ENCODE peak calls at places on chromosomes 4 and X, in eight cellular contexts. L, K, Q, R, J, Y, P and A are unnamed samples.

GRCh38 chr4:15167743-15168142 is 165.5 kb downstream of the CPEB2 start:
- DNase-seq in L (no peak), K (no peak), Q (no peak), R (no peak), J (no peak), Y (no peak), P (no peak), A (no peak)

GRCh38 chr4:7193040-7193958 is 961 bp downstream of the SORCS2 start:
- DNase-seq in L (no peak), K (no peak), Q (no peak), R (no peak), J (no peak), Y (no peak), P (no peak), A (no peak)

GRCh38 chrX:20267924-20268701 is 1.4 kb upstream of the RPS6KA3 start:
- DNase-seq in L (peak), K (peak), Q (no peak), R (peak), J (no peak), Y (peak), P (peak), A (no peak)

GRCh38 chrX:85084770-85085393 is 81.2 kb downstream of the APOOL start:
- DNase-seq in L (no peak), K (peak), Q (peak), R (no peak), J (no peak), Y (peak), P (no peak), A (no peak)

GRCh38 chr4:147118523-147118922 is 172.9 kb upstream of the TTC29 start:
- DNase-seq in L (no peak), K (no peak), Q (no peak), R (no peak), J (no peak), Y (peak), P (no peak), A (no peak)

GRCh38 chr4:166153539-166153938 is 280.5 kb downstream of the TLL1 start:
- DNase-seq in L (no peak), K (no peak), Q (peak), R (no peak), J (no peak), Y (peak), P (no peak), A (no peak)

GRCh38 chrX:118251251-118251650 is 94.7 kb upstream of the WDR44 start:
- DNase-seq in L (no peak), K (no peak), Q (no peak), R (no peak), J (no peak), Y (no peak), P (no peak), A (no peak)

GRCh38 chr4:184385705-184386141 is 88.6 kb downstream of the IRF2 start:
- DNase-seq in L (no peak), K (peak), Q (no peak), R (no peak), J (no peak), Y (peak), P (no peak), A (no peak)

GRCh38 chr4:15396157-15396800 is 31.6 kb upstream of the C1QTNF7 start:
- DNase-seq in L (no peak), K (peak), Q (no peak), R (no peak), J (peak), Y (peak), P (no peak), A (no peak)

GRCh38 chr4:38856046-38856445 is 571 bp downstream of the TLR6 start:
- DNase-seq in L (no peak), K (peak), Q (no peak), R (no peak), J (no peak), Y (no peak), P (no peak), A (no peak)

GRCh38 chr4:122930877-122931276 is 8.5 kb upstream of the NUDT6 start:
- DNase-seq in L (no peak), K (no peak), Q (no peak), R (no peak), J (no peak), Y (peak), P (no peak), A (no peak)

GRCh38 chr4:86895692-86896488 is 3.7 kb upstream of the C4orf36 start:
- DNase-seq in L (no peak), K (no peak), Q (peak), R (no peak), J (no peak), Y (peak), P (no peak), A (peak)

GRCh38 chr4:98113005-98113404 is 30.3 kb downstream of the STPG2 start:
- DNase-seq in L (no peak), K (peak), Q (peak), R (no peak), J (no peak), Y (peak), P (no peak), A (no peak)

GRCh38 chr4:88698539-88698938 is 910 bp upstream of the NAP1L5 start:
- DNase-seq in L (no peak), K (no peak), Q (no peak), R (no peak), J (no peak), Y (no peak), P (no peak), A (no peak)

GRCh38 chr4:76811604-76812412 is 86.1 kb downstream of the SOWAHB start:
- DNase-seq in L (no peak), K (no peak), Q (peak), R (no peak), J (no peak), Y (peak), P (no peak), A (no peak)

GRCh38 chr4:80308466-80308822 is 27.1 kb upstream of the CFAP299 start:
- DNase-seq in L (no peak), K (no peak), Q (no peak), R (no peak), J (no peak), Y (no peak), P (no peak), A (no peak)

GRCh38 chr4:109861941-109862340 is 14.0 kb downstream of the LRIT3 start:
- DNase-seq in L (no peak), K (no peak), Q (no peak), R (no peak), J (no peak), Y (no peak), P (no peak), A (no peak)

GRCh38 chr4:106676173-106676921 is 307.8 kb upstream of the GIMD1 start:
- DNase-seq in L (no peak), K (no peak), Q (peak), R (no peak), J (no peak), Y (peak), P (no peak), A (no peak)

GRCh38 chr4:56649445-56650258 is 31.4 kb downstream of the HOPX start:
- DNase-seq in L (no peak), K (no peak), Q (no peak), R (no peak), J (no peak), Y (no peak), P (no peak), A (no peak)

GRCh38 chr4:105979506-105979905 is 84.2 kb downstream of the NPNT start:
- DNase-seq in L (no peak), K (no peak), Q (no peak), R (no peak), J (no peak), Y (no peak), P (no peak), A (no peak)

GRCh38 chr4:157961591-157961990 is 211.2 kb downstream of the GASK1B start:
- DNase-seq in L (no peak), K (no peak), Q (no peak), R (no peak), J (no peak), Y (no peak), P (no peak), A (no peak)
- TF ChIP-seq CTCF in L (no peak), K (no peak), Q (no peak), R (no peak), J (no peak), Y (no peak), P (no peak), A (no peak)

GRCh38 chrX:129980043-129980442 is 2.4 kb upstream of the BCORL1 start:
- DNase-seq in L (peak), K (peak), Q (no peak), R (no peak), J (no peak), Y (no peak), P (no peak), A (no peak)

GRCh38 chrX:129980540-129981206 is 1.8 kb upstream of the BCORL1 start:
- DNase-seq in L (peak), K (peak), Q (no peak), R (no peak), J (no peak), Y (no peak), P (peak), A (no peak)

GRCh38 chrX:129982300-129983246 is at the start of gene BCORL1:
- DNase-seq in L (peak), K (peak), Q (peak), R (peak), J (peak), Y (peak), P (peak), A (peak)

GRCh38 chrX:129981207-129981553 is 1.3 kb upstream of the BCORL1 start:
- DNase-seq in L (no peak), K (no peak), Q (no peak), R (no peak), J (no peak), Y (no peak), P (no peak), A (no peak)

GRCh38 chrX:129981752-129982299 is 609 bp upstream of the BCORL1 start:
- DNase-seq in L (no peak), K (no peak), Q (no peak), R (no peak), J (no peak), Y (no peak), P (no peak), A (no peak)
- H3K4me3 ChIP-seq in L (no peak), K (peak), Q (no peak), R (no peak), J (peak), Y (peak), P (no peak), A (peak)

DNA sequence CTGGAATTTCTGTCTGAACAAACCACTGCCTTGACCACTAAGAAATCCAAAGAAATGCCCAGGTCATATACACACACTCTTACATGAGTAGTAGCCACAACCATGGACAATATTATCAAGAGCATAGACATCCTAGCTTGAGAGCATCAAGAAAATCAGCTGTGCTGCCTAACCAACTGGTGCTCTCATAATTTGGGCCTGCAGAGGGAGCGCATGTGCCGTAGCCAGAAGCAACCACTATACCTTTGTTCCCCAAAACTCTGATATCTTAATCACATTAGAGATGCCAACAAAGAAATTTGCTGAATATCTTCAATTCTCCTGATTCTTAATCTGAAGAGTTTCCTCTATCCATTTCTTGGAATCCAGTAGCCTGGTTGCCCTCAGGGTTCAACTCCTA is 163.6 kb downstream of the ZNF674 start:
- DNase-seq in L (no peak), K (peak), Q (no peak), R (no peak), J (peak), Y (peak), P (no peak), A (no peak)
- TF ChIP-seq CTCF in L (no peak), K (peak), Q (peak), R (peak), J (peak), Y (peak), P (peak), A (peak)

GRCh38 chr4:53484911-53485459 is 106.3 kb downstream of the LNX1 start:
- DNase-seq in L (no peak), K (no peak), Q (no peak), R (no peak), J (no peak), Y (no peak), P (no peak), A (no peak)
- H3K4me3 ChIP-seq in L (no peak), K (no peak), Q (no peak), R (no peak), J (no peak), Y (no peak), P (no peak), A (no peak)